ENCODE peak calls at places on chromosomes 5 and 9, in five cellular contexts. Q, B, L, W and D are unnamed samples.

GRCh38 chr9:19975499-19975898 is 186.7 kb upstream of the SLC24A2 start:
- DNase-seq in Q (no peak), B (no peak), L (no peak), W (no peak), D (no peak)

GRCh38 chr5:150523472-150524350 is 15.8 kb downstream of the NDST1 start:
- DNase-seq in Q (peak; percentile 84), B (no peak), L (peak; percentile 84), W (no peak), D (peak; percentile 30)

GRCh38 chr5:68304421-68305052 is 89.0 kb downstream of the PIK3R1 start:
- DNase-seq in Q (peak; percentile 66), B (no peak), L (no peak), W (no peak), D (no peak)

GRCh38 chr5:154165886-154166285 is 24.6 kb upstream of the GALNT10 start:
- DNase-seq in Q (no peak), B (no peak), L (peak; percentile 42), W (no peak), D (no peak)

GRCh38 chr5:131209506-131210191 is 38.9 kb downstream of the LYRM7 start:
- DNase-seq in Q (no peak), B (peak; percentile 66), L (peak; percentile 15), W (no peak), D (peak; percentile 81)

GRCh38 chr5:54563083-54563761 is 45.7 kb downstream of the SNX18 start:
- DNase-seq in Q (no peak), B (no peak), L (no peak), W (no peak), D (no peak)

GRCh38 chr9:114076237-114077161 is 1.6 kb downstream of the AMBP start:
- DNase-seq in Q (no peak), B (no peak), L (peak; percentile 43), W (no peak), D (no peak)

GRCh38 chr5:6666762-6667161 is 33.5 kb downstream of the SRD5A1 start:
- DNase-seq in Q (no peak), B (no peak), L (no peak), W (no peak), D (no peak)

GRCh38 chr5:1882337-1883119 is at the start of gene IRX4:
- DNase-seq in Q (peak; percentile 32), B (no peak), L (peak; percentile 70), W (no peak), D (no peak)

GRCh38 chr5:132011561-132012384 is at the start of gene ACSL6:
- DNase-seq in Q (no peak), B (peak; percentile 63), L (peak; percentile 62), W (no peak), D (no peak)

GRCh38 chr5:116360008-116360853 is 214.4 kb downstream of the SEMA6A start:
- DNase-seq in Q (peak; percentile 45), B (no peak), L (no peak), W (no peak), D (no peak)

GRCh38 chr5:159480849-159481248 is 150.6 kb upstream of the IL12B start:
- DNase-seq in Q (no peak), B (no peak), L (no peak), W (no peak), D (no peak)

GRCh38 chr9:69622664-69623063 is 49.5 kb downstream of the APBA1 start:
- DNase-seq in Q (peak; percentile 69), B (no peak), L (no peak), W (no peak), D (no peak)

GRCh38 chr5:151534345-151534744 is 56.8 kb downstream of the FAT2 start:
- DNase-seq in Q (no peak), B (no peak), L (peak; percentile 72), W (no peak), D (no peak)

GRCh38 chr9:77224750-77225312 is 47.5 kb downstream of the VPS13A start:
- DNase-seq in Q (peak; percentile 51), B (no peak), L (no peak), W (no peak), D (no peak)

GRCh38 chr9:137989999-137990715 is 112.6 kb downstream of the CACNA1B start:
- DNase-seq in Q (peak; percentile 7), B (peak; percentile 36), L (no peak), W (no peak), D (no peak)

GRCh38 chr9:100455470-100455869 is 17.5 kb upstream of the TMEFF1 start:
- DNase-seq in Q (no peak), B (no peak), L (no peak), W (no peak), D (no peak)

GRCh38 chr9:125679597-125680189 is 27.3 kb downstream of the MAPKAP1 start:
- DNase-seq in Q (no peak), B (no peak), L (no peak), W (no peak), D (no peak)

GRCh38 chr9:107895524-107896001 is 406.0 kb upstream of the KLF4 start:
- DNase-seq in Q (peak; percentile 13), B (no peak), L (no peak), W (no peak), D (no peak)

GRCh38 chr9:136107953-136108647 is 10.6 kb downstream of the TMEM250 start:
- DNase-seq in Q (no peak), B (no peak), L (no peak), W (peak; percentile 83), D (no peak)

GRCh38 chr5:167245871-167246270 is 1045.6 kb upstream of the WWC1 start:
- DNase-seq in Q (peak; percentile 16), B (no peak), L (peak; percentile 64), W (no peak), D (no peak)

GRCh38 chr5:167254150-167254549 is 1037.3 kb upstream of the WWC1 start:
- DNase-seq in Q (no peak), B (no peak), L (peak; percentile 19), W (no peak), D (no peak)

GRCh38 chr5:167248262-167248661 is 1043.2 kb upstream of the WWC1 start:
- DNase-seq in Q (peak; percentile 9), B (no peak), L (no peak), W (no peak), D (no peak)

GRCh38 chr5:167255931-167256330 is 1035.5 kb upstream of the WWC1 start:
- DNase-seq in Q (no peak), B (no peak), L (no peak), W (no peak), D (no peak)

GRCh38 chr5:167250996-167251395 is 1040.4 kb upstream of the WWC1 start:
- DNase-seq in Q (no peak), B (no peak), L (no peak), W (no peak), D (no peak)
- H3K4me3 ChIP-seq in Q (no peak overlapping the region), B (no peak overlapping the region), L (no peak overlapping the region), W (no peak overlapping the region), D (no peak overlapping the region)

GRCh38 chr5:40879163-40879942 is 29.9 kb upstream of the C7 start:
- DNase-seq in Q (peak; percentile 54), B (no peak), L (peak; percentile 46), W (no peak), D (no peak)

GRCh38 chr5:40873481-40873880 is 32.3 kb downstream of the CARD6 start:
- DNase-seq in Q (no peak), B (no peak), L (no peak), W (no peak), D (no peak)

GRCh38 chr5:40882291-40882690 is 27.0 kb upstream of the C7 start:
- DNase-seq in Q (no peak), B (no peak), L (no peak), W (no peak), D (no peak)

GRCh38 chr5:40875958-40876357 is 33.3 kb upstream of the C7 start:
- DNase-seq in Q (no peak), B (no peak), L (no peak), W (no peak), D (no peak)

GRCh38 chr5:40877371-40877988 is 31.8 kb upstream of the C7 start:
- DNase-seq in Q (peak; percentile 3), B (no peak), L (no peak), W (no peak), D (no peak)
- TF ChIP-seq CTCF in Q (no peak), B (no peak), L (no peak), W (no peak), D (no peak)

GRCh38 chr5:66987540-66987939 is 209.1 kb downstream of the CD180 start:
- DNase-seq in Q (no peak), B (no peak), L (no peak), W (no peak), D (no peak)

GRCh38 chr5:66991746-66992145 is 204.9 kb downstream of the CD180 start:
- DNase-seq in Q (no peak), B (no peak), L (no peak), W (no peak), D (no peak)

GRCh38 chr5:66989286-66989685 is 207.3 kb downstream of the CD180 start:
- DNase-seq in Q (no peak), B (no peak), L (peak; percentile 47), W (no peak), D (no peak)

GRCh38 chr5:66987949-66988838 is 208.4 kb downstream of the CD180 start:
- DNase-seq in Q (peak; percentile 44), B (no peak), L (peak; percentile 73), W (no peak), D (no peak)

GRCh38 chr5:66989781-66990180 is 206.8 kb downstream of the CD180 start:
- DNase-seq in Q (no peak), B (no peak), L (no peak), W (no peak), D (no peak)
- H3K4me3 ChIP-seq in Q (no peak overlapping the region), B (no peak overlapping the region), L (no peak overlapping the region), W (no peak overlapping the region), D (no peak overlapping the region)

GRCh38 chr9:31137850-31138160 is 1246.6 kb upstream of the ACO1 start:
- DNase-seq in Q (peak; percentile 1), B (no peak), L (no peak), W (no peak), D (no peak)

GRCh38 chr9:31135567-31135966 is 1248.9 kb upstream of the ACO1 start:
- DNase-seq in Q (peak; percentile 1), B (no peak), L (no peak), W (no peak), D (no peak)

GRCh38 chr9:31140316-31140715 is 1244.1 kb upstream of the ACO1 start:
- DNase-seq in Q (peak; percentile 59), B (no peak), L (peak; percentile 64), W (no peak), D (no peak)

GRCh38 chr9:31136524-31136923 is 1247.9 kb upstream of the ACO1 start:
- DNase-seq in Q (no peak), B (no peak), L (no peak), W (no peak), D (no peak)

DNA sequence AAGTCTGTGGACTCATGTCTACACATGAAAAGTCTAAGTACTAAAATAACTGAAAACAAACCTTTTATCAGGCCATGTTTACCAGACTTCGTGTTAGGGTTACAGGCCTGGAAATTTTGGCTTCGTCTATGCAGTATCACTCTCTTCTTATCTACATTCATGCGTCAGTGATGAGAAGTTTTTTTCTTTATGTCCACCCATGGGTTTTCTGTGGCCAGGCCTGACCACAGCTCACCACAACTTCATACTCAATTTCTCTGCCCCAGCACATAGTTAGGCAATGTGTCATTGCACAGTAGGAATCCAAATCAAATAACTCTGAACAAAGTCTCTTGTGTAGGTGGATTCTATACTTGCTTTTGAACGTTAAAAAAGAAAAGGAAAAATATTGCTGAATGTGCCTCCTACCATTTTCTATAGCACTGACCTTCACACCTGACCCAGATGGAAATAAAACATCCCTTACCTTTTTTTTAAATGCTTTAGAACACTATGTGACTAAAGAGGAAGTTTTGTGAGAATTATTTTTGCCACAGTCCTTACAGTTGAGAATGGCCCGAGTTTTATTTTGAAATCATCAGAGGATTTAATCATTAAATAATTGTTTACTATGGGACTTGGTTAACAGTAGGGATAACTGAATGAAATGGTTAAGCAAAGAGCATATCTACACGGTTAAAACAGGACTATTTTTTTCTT is 1247.1 kb upstream of the ACO1 start:
- DNase-seq in Q (peak; percentile 82), B (no peak), L (no peak), W (no peak), D (no peak)
- TF ChIP-seq CTCF in Q (no peak), B (no peak), L (no peak), W (no peak), D (no peak)

GRCh38 chr5:178305801-178306200 is 73.2 kb upstream of the PHYKPL start:
- DNase-seq in Q (no peak), B (no peak), L (no peak), W (no peak), D (no peak)
- H3K4me3 ChIP-seq in Q (no peak overlapping the region), B (no peak overlapping the region), L (no peak overlapping the region), W (no peak overlapping the region), D (no peak overlapping the region)